ENCODE peak calls at places on chromosomes 16 and 17, in four cellular contexts. One of them, this sample, is unnamed. For H3K27me3, the result is how much of the 10 kb centered on the place peaks cover.

GRCh38 chr17:82302991-82303943 is 14.1 kb downstream of the CD7 start:
- DNase-seq in lung: no peak
- DNase-seq in neural progenitor cell: no peak
- DNase-seq in H1: no peak
- DNase-seq in this sample: no peak

GRCh38 chr16:85448557-85449194 is 164.4 kb upstream of the GSE1 start:
- DNase-seq in lung: no peak
- DNase-seq in neural progenitor cell: no peak
- DNase-seq in H1: no peak
- DNase-seq in this sample: no peak

GRCh38 chr16:31421587-31421986 is 6.6 kb downstream of the COX6A2 start:
- DNase-seq in lung: no peak
- DNase-seq in neural progenitor cell: no peak
- DNase-seq in H1: no peak
- DNase-seq in this sample: no peak

GRCh38 chr17:28579526-28579925 is 2.8 kb upstream of the ALDOC start:
- DNase-seq in lung: no peak
- DNase-seq in neural progenitor cell: no peak
- DNase-seq in H1: no peak
- DNase-seq in this sample: no peak

GRCh38 chr17:65027305-65027704 is 29.2 kb downstream of the GNA13 start:
- DNase-seq in lung: no peak
- DNase-seq in neural progenitor cell: peak
- DNase-seq in H1: peak
- DNase-seq in this sample: no peak

GRCh38 chr17:55175788-55176425 is 88.9 kb upstream of the HLF start:
- DNase-seq in lung: no peak
- DNase-seq in neural progenitor cell: no peak
- DNase-seq in H1: no peak
- DNase-seq in this sample: no peak

GRCh38 chr17:41065829-41066624 is at the start of gene KRTAP2-4:
- DNase-seq in lung: no peak
- DNase-seq in neural progenitor cell: no peak
- DNase-seq in H1: no peak
- DNase-seq in this sample: peak

GRCh38 chr16:81451753-81452680 is 7.4 kb downstream of the CMIP start:
- DNase-seq in lung: no peak
- DNase-seq in neural progenitor cell: no peak
- DNase-seq in H1: no peak
- DNase-seq in this sample: no peak

DNA sequence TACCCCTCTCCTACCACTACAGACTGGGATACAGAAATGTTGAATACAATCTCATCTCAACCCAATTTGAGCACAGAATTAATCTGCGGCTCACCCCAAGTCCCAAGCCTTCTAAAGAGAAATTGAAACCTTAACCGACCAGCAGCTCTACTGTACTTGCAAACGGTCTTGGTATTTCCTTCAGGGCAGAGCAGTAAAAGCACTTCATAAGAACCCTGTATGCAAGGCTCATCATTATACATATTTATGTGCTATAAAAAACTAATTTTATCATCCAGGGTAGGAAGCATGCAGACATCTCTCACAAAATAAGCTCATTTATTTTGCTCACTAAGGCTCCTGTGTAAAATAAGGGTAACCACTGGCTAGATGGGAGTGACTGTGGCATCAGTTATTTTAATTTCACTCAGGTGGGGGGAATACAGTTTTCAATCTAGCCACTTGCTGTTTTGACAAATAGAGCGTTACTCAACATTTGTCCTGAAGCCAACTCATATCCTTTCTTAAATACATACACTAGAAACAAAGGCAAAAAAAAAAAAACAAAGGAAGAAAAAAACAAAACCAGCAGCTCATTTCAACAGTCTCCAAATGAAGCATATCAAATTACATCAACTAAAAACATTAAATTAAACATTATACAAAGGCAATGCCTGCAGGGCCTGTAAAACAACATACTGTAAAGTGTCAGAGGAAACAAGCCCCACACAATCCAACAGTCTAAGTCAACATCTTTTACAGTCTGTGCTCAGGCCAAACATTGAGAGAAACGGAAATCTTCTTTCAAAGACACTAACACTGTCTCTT is 65.0 kb downstream of the PARN start:
- DNase-seq in lung: no peak
- DNase-seq in neural progenitor cell: no peak
- DNase-seq in H1: no peak
- DNase-seq in this sample: peak
- H3K4me3 ChIP-seq in lung: no peak
- H3K4me3 ChIP-seq in neural progenitor cell: no peak
- H3K4me3 ChIP-seq in H1: no peak
- H3K4me3 ChIP-seq in this sample: no peak

DNA sequence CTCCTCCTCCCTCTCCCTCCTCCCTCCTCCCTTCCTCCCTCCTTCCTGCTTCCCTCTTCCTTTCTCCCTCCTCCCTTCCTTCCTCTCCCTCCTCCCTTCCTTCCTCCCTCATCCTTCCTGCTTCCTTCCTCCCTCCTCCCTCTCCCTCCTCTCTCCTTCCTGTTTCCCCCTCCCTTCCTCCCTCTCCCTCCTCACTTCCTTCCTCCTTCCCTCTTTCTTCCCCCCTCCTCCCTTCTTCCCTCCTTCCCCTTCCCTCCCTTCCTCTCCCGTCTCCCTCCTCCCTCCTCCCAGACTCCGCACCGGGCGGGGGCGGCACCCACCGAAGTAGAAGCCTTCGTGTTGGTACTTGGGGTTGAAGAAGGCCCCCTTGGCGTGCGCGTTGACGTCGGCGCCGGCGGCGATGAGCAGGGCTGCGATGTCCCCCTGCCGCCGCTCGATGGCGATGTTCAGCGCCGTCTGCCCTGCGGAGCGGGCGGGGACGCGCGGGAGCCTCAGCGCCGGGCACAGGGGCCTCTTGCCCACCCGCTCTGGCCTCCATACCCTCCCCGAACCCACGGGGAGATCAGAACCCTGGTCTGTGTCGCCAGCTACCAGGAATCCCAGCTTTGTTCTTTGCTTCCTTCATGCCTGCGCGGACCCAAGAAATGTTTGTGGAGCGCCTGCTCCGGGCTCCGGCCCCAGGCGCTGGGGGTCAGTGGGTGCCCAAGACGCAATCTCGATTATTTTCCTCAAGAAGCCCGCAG is 22.2 kb downstream of the TRPV3 start:
- DNase-seq in lung: peak
- DNase-seq in neural progenitor cell: peak
- DNase-seq in H1: peak
- DNase-seq in this sample: no peak
- H3K27me3 ChIP-seq in lung: under half
- H3K27me3 ChIP-seq in neural progenitor cell: under half
- H3K27me3 ChIP-seq in H1: under half
- H3K27me3 ChIP-seq in this sample: under half

GRCh38 chr16:4626396-4626795 is 1.8 kb downstream of the MGRN1 start:
- DNase-seq in lung: no peak
- DNase-seq in neural progenitor cell: peak
- DNase-seq in H1: no peak
- DNase-seq in this sample: no peak

GRCh38 chr16:4624015-4624826 is at the start of gene MGRN1:
- DNase-seq in lung: peak
- DNase-seq in neural progenitor cell: peak
- DNase-seq in H1: peak
- DNase-seq in this sample: peak

GRCh38 chr16:4625617-4626159 is 1.1 kb downstream of the MGRN1 start:
- DNase-seq in lung: no peak
- DNase-seq in neural progenitor cell: peak
- DNase-seq in H1: no peak
- DNase-seq in this sample: no peak

GRCh38 chr16:4624827-4625616 is 396 bp downstream of the MGRN1 start:
- DNase-seq in lung: peak
- DNase-seq in neural progenitor cell: peak
- DNase-seq in H1: no peak
- DNase-seq in this sample: no peak

DNA sequence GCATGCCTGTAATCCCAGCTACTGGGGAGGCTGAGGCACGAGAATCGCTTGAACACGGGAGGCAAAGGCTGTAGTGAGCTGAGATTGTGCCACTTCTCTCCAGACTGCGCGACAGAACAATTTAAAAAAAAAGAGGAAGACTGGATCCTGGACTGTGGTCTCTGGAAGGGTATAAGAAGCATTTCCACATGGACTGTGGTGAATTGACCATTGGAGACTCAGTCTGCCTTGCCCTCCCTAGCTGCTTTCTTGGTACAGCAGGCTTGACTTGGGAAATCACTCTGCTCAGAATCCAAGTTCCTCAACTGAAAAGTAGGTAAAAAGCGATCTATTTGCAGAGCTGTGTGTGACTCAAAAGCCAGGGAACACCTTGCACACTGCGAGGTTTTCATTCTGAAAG is 1.0 kb upstream of the MGRN1 start:
- DNase-seq in lung: no peak
- DNase-seq in neural progenitor cell: no peak
- DNase-seq in H1: no peak
- DNase-seq in this sample: no peak
- H3K4me3 ChIP-seq in lung: no peak
- H3K4me3 ChIP-seq in neural progenitor cell: no peak
- H3K4me3 ChIP-seq in H1: no peak
- H3K4me3 ChIP-seq in this sample: no peak

GRCh38 chr16:1105888-1106620 is 10.0 kb upstream of the C1QTNF8 start:
- DNase-seq in lung: peak
- DNase-seq in neural progenitor cell: peak
- DNase-seq in H1: no peak
- DNase-seq in this sample: no peak
- H3K27me3 ChIP-seq in lung: under half
- H3K27me3 ChIP-seq in neural progenitor cell: under half
- H3K27me3 ChIP-seq in H1: under half
- H3K27me3 ChIP-seq in this sample: under half

DNA sequence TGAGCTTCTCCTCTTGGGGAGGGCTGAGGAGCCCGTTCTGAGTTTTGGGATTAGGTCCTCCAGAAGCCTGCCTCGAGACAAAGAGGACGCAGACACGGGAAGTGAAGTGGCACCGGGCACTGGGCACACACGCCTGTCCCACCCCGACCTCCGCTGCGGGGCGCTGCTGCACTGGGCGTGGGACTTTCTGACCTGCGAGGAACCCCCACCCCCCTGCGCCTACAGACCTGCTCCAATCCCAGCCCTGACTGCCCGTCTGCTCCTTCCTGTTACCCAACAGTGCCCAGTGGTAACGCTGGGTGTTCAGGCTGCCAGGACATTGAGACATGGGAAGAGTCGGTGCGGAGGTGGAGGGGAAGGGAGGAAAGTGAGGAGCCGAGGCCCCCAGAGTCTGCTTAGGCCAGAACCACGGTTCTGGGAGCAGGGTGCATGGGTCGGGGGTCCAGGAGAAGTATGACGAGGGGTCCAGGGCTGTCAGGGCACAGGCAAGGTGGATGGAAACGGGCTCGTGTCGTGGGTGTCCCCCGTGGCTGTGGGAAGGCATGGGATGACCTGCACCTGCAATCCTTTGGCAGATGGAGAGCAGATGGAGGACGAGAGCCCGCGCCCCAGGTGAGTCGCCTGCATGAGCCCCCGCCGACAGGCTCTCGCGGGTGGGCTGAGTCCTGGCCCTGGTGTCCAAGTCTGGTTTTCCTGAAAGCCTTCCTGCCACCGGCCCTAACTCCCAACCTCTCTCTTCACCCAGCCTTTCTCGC is 112.0 kb upstream of the CREBBP start:
- DNase-seq in lung: peak
- DNase-seq in neural progenitor cell: peak
- DNase-seq in H1: no peak
- DNase-seq in this sample: no peak
- H3K4me3 ChIP-seq in lung: no peak
- H3K4me3 ChIP-seq in neural progenitor cell: no peak
- H3K4me3 ChIP-seq in H1: no peak
- H3K4me3 ChIP-seq in this sample: no peak

GRCh38 chr16:50644730-50645129 is 36.4 kb downstream of the SNX20 start:
- DNase-seq in lung: no peak
- DNase-seq in neural progenitor cell: peak
- DNase-seq in H1: peak
- DNase-seq in this sample: no peak

GRCh38 chr16:50645858-50646257 is 35.3 kb downstream of the SNX20 start:
- DNase-seq in lung: no peak
- DNase-seq in neural progenitor cell: peak
- DNase-seq in H1: no peak
- DNase-seq in this sample: no peak

GRCh38 chr16:50643192-50643591 is 37.9 kb downstream of the SNX20 start:
- DNase-seq in lung: no peak
- DNase-seq in neural progenitor cell: no peak
- DNase-seq in H1: no peak
- DNase-seq in this sample: no peak

GRCh38 chr16:50642349-50642748 is 38.8 kb downstream of the SNX20 start:
- DNase-seq in lung: no peak
- DNase-seq in neural progenitor cell: no peak
- DNase-seq in H1: no peak
- DNase-seq in this sample: no peak

DNA sequence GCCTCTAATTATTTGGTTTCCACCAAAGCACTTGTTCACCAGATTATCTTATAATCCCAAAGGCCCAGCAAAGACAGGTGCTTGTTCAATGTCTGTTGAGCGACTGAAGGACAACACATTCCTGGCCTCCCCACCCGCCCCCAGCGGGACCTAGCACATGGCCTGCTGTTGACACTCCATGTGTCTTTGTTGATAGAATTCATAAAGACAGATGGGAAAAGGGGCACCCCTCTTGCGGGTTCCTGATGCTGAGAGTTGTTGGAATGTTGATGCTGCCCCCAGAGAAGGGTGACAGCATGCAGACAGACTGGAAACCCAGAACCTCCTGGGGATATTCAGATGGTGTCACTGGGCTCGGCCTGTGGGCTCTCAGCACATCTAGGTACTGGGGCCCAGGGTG is 36.9 kb downstream of the SNX20 start:
- DNase-seq in lung: no peak
- DNase-seq in neural progenitor cell: no peak
- DNase-seq in H1: no peak
- DNase-seq in this sample: no peak
- H3K27me3 ChIP-seq in lung: under half
- H3K27me3 ChIP-seq in neural progenitor cell: under half
- H3K27me3 ChIP-seq in H1: under half
- H3K27me3 ChIP-seq in this sample: under half

GRCh38 chr16:53433930-53434435 is 288 bp upstream of the RBL2 start:
- DNase-seq in lung: no peak
- DNase-seq in neural progenitor cell: no peak
- DNase-seq in H1: no peak
- DNase-seq in this sample: no peak
- H3K4me3 ChIP-seq in lung: peak
- H3K4me3 ChIP-seq in neural progenitor cell: peak
- H3K4me3 ChIP-seq in H1: peak
- H3K4me3 ChIP-seq in this sample: peak

GRCh38 chr17:38848557-38848891 is 5.0 kb downstream of the RPL23 start:
- DNase-seq in lung: no peak
- DNase-seq in neural progenitor cell: no peak
- DNase-seq in H1: no peak
- DNase-seq in this sample: no peak

GRCh38 chr17:38848939-38849563 is 4.5 kb downstream of the RPL23 start:
- DNase-seq in lung: no peak
- DNase-seq in neural progenitor cell: no peak
- DNase-seq in H1: no peak
- DNase-seq in this sample: no peak

DNA sequence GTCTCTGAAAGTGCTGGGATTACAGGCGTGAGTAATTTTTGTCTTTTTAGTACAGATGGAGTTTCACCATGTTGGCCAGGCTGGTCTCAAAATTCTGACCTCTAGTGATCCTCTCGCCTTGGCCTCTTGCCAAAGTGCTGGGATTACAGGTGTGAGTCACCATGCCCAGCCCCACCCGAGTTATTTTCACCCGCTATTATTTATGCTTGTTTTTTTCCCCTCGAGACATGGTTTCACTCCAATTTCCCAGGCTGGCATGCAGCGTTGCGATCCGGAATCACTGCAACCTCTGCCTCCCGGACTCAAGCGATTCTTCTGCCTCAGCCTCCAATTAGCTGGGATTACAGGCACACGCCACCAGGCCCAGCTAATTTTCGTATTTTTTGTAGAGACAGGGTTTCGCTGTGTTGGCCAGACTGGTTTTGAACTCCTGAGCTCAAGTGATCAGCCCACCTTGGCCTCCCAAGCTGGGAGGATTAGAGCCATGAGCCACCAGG is 9.2 kb downstream of the RPL23 start:
- DNase-seq in lung: peak
- DNase-seq in neural progenitor cell: no peak
- DNase-seq in H1: no peak
- DNase-seq in this sample: no peak
- H3K27me3 ChIP-seq in lung: under half
- H3K27me3 ChIP-seq in neural progenitor cell: under half
- H3K27me3 ChIP-seq in H1: under half
- H3K27me3 ChIP-seq in this sample: under half

This sample was measured in BJ.